ENCODE peak calls at places on chromosomes 6 and 20, in eight cellular contexts. S is H54; L is nephron progenitor cell; F is A172; X is stimulated activated CD4-positive, alpha-beta T cell treated with anti-CD3 and anti-CD28 coated beads, TNF-alpha, amount 100 ng/mL, for 1 hour; U is iPS-NIHi11; I is T47D; B is NCI-H82. O is an unnamed sample.
A peak's percentile ranks its signal among the peaks of the same experiment; 100 is the strongest.

GRCh38 chr6:134683783-134684765 is 265.8 kb downstream of the ALDH8A1 start:
- DNase-seq in I (no peak), B (no peak), X (no peak), U (no peak), F (peak; percentile 42), L (no peak), S (no peak), O (no peak)

GRCh38 chr6:82259389-82259788 is 11.8 kb upstream of the IBTK start:
- DNase-seq in U (no peak), L (no peak), B (no peak), F (no peak), I (no peak), X (no peak), S (no peak), O (no peak)

GRCh38 chr6:116761779-116762178 is 3.7 kb downstream of the FAM162B start:
- DNase-seq in U (no peak), I (no peak), L (no peak), B (no peak), S (no peak), F (no peak), X (no peak), O (no peak)

GRCh38 chr6:168450921-168451320 is 9.9 kb downstream of the SMOC2 start:
- DNase-seq in X (no peak), L (no peak), F (no peak), U (peak; percentile 39), I (no peak), S (no peak), B (no peak), O (no peak)

GRCh38 chr6:43644940-43645612 is at the start of gene RSPH9:
- DNase-seq in I (no peak), L (peak; percentile 88), B (peak; percentile 89), X (peak; percentile 18), U (peak; percentile 93), F (no peak), S (no peak), O (peak; percentile 71)

GRCh38 chr6:2818593-2818992 is 23.1 kb downstream of the SERPINB1 start:
- DNase-seq in X (no peak), L (no peak), F (no peak), B (no peak), I (no peak), U (no peak), S (no peak), O (peak; percentile 19)

GRCh38 chr6:4059115-4059777 is 19.7 kb downstream of the FAM217A start:
- DNase-seq in L (no peak), F (peak; percentile 91), U (peak; percentile 33), B (no peak), S (peak; percentile 60), I (no peak), X (peak; percentile 32), O (peak; percentile 40)

GRCh38 chr6:43666181-43666920 is 21.2 kb downstream of the MRPS18A start:
- DNase-seq in X (no peak), F (no peak), U (no peak), B (no peak), S (no peak), I (no peak), L (no peak), O (no peak)

GRCh38 chr6:157715766-157716171 is 107.3 kb upstream of the SNX9 start:
- DNase-seq in I (no peak), F (no peak), L (no peak), S (no peak), X (no peak), U (peak; percentile 50), B (no peak), O (no peak)

GRCh38 chr6:90083891-90084290 is 189.6 kb downstream of the GJA10 start:
- DNase-seq in B (no peak), L (no peak), U (no peak), S (no peak), X (no peak), I (no peak), F (no peak), O (no peak)

GRCh38 chr20:63854069-63854765 is 7.1 kb upstream of the ABHD16B start:
- DNase-seq in L (no peak), X (no peak), I (no peak), B (no peak), S (no peak), U (peak; percentile 54), F (peak; percentile 80), O (no peak)

GRCh38 chr6:36147294-36147693 is 17.0 kb downstream of the MAPK13 start:
- DNase-seq in B (no peak), F (no peak), S (no peak), L (no peak), U (no peak), I (no peak), X (no peak), O (no peak)

GRCh38 chr6:34391023-34391485 is 1.4 kb downstream of the NUDT3 start:
- DNase-seq in I (peak; percentile 53), F (peak; percentile 31), U (no peak), S (no peak), L (peak; percentile 8), B (peak; percentile 80), X (no peak), O (peak; percentile 53)

GRCh38 chr6:170130771-170131241 is 160.1 kb downstream of the DLL1 start:
- DNase-seq in S (no peak), I (no peak), X (no peak), B (no peak), U (no peak), F (no peak), L (no peak), O (no peak)